ENCODE peak calls at places on chromosomes 1 and 21, in six cellular contexts. P, W, K, J, R and Q are unnamed samples.

GRCh38 chr1:24216730-24217129 is 29.6 kb upstream of the IFNLR1 start:
- DNase-seq in P (no peak), K (no peak), J (no peak), W (no peak), R (no peak), Q (no peak)

GRCh38 chr1:232999960-233000625 is 49.7 kb downstream of the NTPCR start:
- DNase-seq in R (no peak), J (no peak), P (no peak), W (no peak), K (no peak), Q (no peak)

GRCh38 chr1:89725676-89726075 is 92.8 kb downstream of the LRRC8C start:
- DNase-seq in K (no peak), J (no peak), W (no peak), R (no peak), P (no peak), Q (no peak)

GRCh38 chr1:152582647-152583046 is 2.3 kb upstream of the LCE3D start:
- DNase-seq in W (no peak), P (no peak), R (no peak), K (no peak), J (no peak), Q (no peak)

GRCh38 chr1:109498161-109498801 is 4.4 kb downstream of the CYB561D1 start:
- DNase-seq in W (no peak), J (peak), P (peak), K (peak), R (peak), Q (no peak)

GRCh38 chr1:8374812-8375211 is 56.9 kb downstream of the SLC45A1 start:
- DNase-seq in K (no peak), J (peak), W (no peak), R (peak), P (no peak), Q (no peak)

GRCh38 chr1:157377216-157377821 is 175.0 kb downstream of the FCRL5 start:
- DNase-seq in R (peak), W (no peak), K (peak), P (no peak), J (peak), Q (no peak)

GRCh38 chr1:14345925-14346550 is 252.4 kb upstream of the KAZN start:
- DNase-seq in R (no peak), J (no peak), W (no peak), P (no peak), K (no peak), Q (no peak)

GRCh38 chr1:3821004-3821933 is 25.0 kb upstream of the LRRC47 start:
- DNase-seq in R (no peak), J (no peak), P (no peak), W (no peak), K (no peak), Q (no peak)

GRCh38 chr1:65554829-65555228 is 134.4 kb downstream of the LEPR start:
- DNase-seq in R (no peak), P (no peak), K (no peak), J (no peak), W (no peak), Q (no peak)

GRCh38 chr1:188270497-188270896 is 1441.7 kb downstream of the PLA2G4A start:
- DNase-seq in W (no peak), R (no peak), J (no peak), K (no peak), P (no peak), Q (no peak)

GRCh38 chr1:18953656-18954259 is 2.7 kb downstream of the IFFO2 start:
- DNase-seq in P (no peak), R (no peak), K (no peak), W (no peak), J (no peak), Q (no peak)

GRCh38 chr1:46517010-46517600 is 27.5 kb downstream of the DMBX1 start:
- DNase-seq in W (no peak), P (no peak), K (peak), R (peak), J (no peak), Q (no peak)

GRCh38 chr21:43716376-43717165 is 2.4 kb upstream of the PDXK start:
- DNase-seq in J (peak), W (no peak), R (no peak), P (no peak), K (no peak), Q (no peak)

GRCh38 chr1:186662752-186663151 is 17.5 kb downstream of the PTGS2 start:
- DNase-seq in R (no peak), P (no peak), J (no peak), W (no peak), K (peak), Q (no peak)

GRCh38 chr21:43810505-43811261 is 21.3 kb downstream of the RRP1 start:
- DNase-seq in W (peak), P (peak), R (peak), K (peak), J (peak), Q (peak)

GRCh38 chr1:172357753-172358152 is 62.7 kb upstream of the C1orf105 start:
- DNase-seq in K (no peak), P (no peak), W (no peak), R (no peak), J (no peak), Q (no peak)

GRCh38 chr1:162552684-162553252 is 8.8 kb upstream of the UAP1 start:
- DNase-seq in K (no peak), W (no peak), R (no peak), P (no peak), J (no peak), Q (no peak)

GRCh38 chr1:37189111-37189510 is 154.8 kb upstream of the GRIK3 start:
- DNase-seq in K (no peak), P (no peak), J (no peak), W (no peak), R (no peak), Q (no peak)

GRCh38 chr1:228989992-228990827 is 254.9 kb downstream of the RHOU start:
- DNase-seq in R (peak), J (no peak), W (no peak), P (no peak), K (no peak), Q (no peak)

GRCh38 chr1:26721669-26722355 is 26.0 kb downstream of the ARID1A start:
- DNase-seq in R (no peak), J (no peak), K (no peak), P (no peak), W (no peak), Q (peak)

GRCh38 chr1:229714964-229715603 is 89.0 kb downstream of the URB2 start:
- DNase-seq in P (no peak), K (peak), J (peak), R (peak), W (peak), Q (no peak)

GRCh38 chr1:107954719-107955415 is 10.1 kb downstream of the VAV3 start:
- DNase-seq in W (no peak), R (no peak), K (no peak), P (no peak), J (no peak), Q (no peak)

GRCh38 chr1:19512545-19512944 is 27.2 kb upstream of the CAPZB start:
- DNase-seq in K (no peak), J (no peak), W (no peak), R (no peak), P (no peak), Q (no peak)

GRCh38 chr21:25370311-25370744 is 237.0 kb downstream of the MRPL39 start:
- DNase-seq in K (no peak), R (no peak), W (no peak), J (no peak), P (no peak), Q (no peak)

GRCh38 chr1:97041011-97041410 is 319.4 kb downstream of the PTBP2 start:
- DNase-seq in W (no peak), J (no peak), R (no peak), K (no peak), P (no peak), Q (no peak)

GRCh38 chr21:42674351-42674940 is 21.0 kb downstream of the PDE9A start:
- DNase-seq in R (no peak), J (no peak), P (no peak), K (peak), W (no peak), Q (no peak)